ENCODE peak calls at places on chromosome 19, in eight cellular contexts. P is fibroblast of lung, X is BJ, H is right cardiac atrium, G is brain microvascular endothelial cell, O is breast epithelium, M is WERI-Rb-1, Y is testis. Q is an unnamed sample.

GRCh38 chr19:33660426-33661160 is 38.8 kb downstream of the CHST8 start:
- DNase-seq in O (no peak), P (no peak), M (no peak), G (no peak), Y (no peak), X (no peak), H (no peak), Q (no peak)

GRCh38 chr19:45717983-45718650 is 12.6 kb downstream of the FBXO46 start:
- DNase-seq in H (no peak), P (no peak), O (no peak), X (no peak), M (no peak), G (no peak), Y (peak), Q (no peak)

GRCh38 chr19:1261512-1261862 is 7.6 kb upstream of the CIRBP start:
- DNase-seq in Y (no peak), O (no peak), P (no peak), H (peak), G (no peak), M (no peak), X (no peak), Q (no peak)

GRCh38 chr19:41774515-41774980 is 19.2 kb downstream of the CEACAM6 start:
- DNase-seq in Y (no peak), X (no peak), P (no peak), G (no peak), M (no peak), H (no peak), O (no peak), Q (no peak)

GRCh38 chr19:38892841-38893240 is 6.6 kb downstream of the SIRT2 start:
- DNase-seq in G (no peak), X (no peak), P (no peak), H (no peak), M (peak), O (no peak), Y (peak), Q (no peak)

GRCh38 chr19:21835810-21836444 is at the start of gene ZNF43:
- DNase-seq in H (peak), P (peak), M (peak), G (peak), Y (peak), X (peak), O (peak), Q (peak)

GRCh38 chr19:41226053-41226873 is 7.2 kb downstream of the AXL start:
- DNase-seq in M (peak), P (peak), Y (peak), O (peak), G (peak), H (peak), X (peak), Q (peak)

GRCh38 chr19:4642625-4643024 is 3.3 kb downstream of the TNFAIP8L1 start:
- DNase-seq in X (no peak), Y (no peak), P (no peak), O (no peak), G (no peak), M (no peak), H (no peak), Q (no peak)

GRCh38 chr19:54169149-54169731 is 3.7 kb downstream of the TMC4 start:
- DNase-seq in Y (no peak), X (no peak), M (no peak), H (no peak), P (no peak), O (no peak), G (no peak), Q (no peak)

GRCh38 chr19:54168174-54168917 is 4.6 kb downstream of the TMC4 start:
- DNase-seq in H (peak), X (no peak), P (peak), O (peak), M (peak), Y (peak), G (peak), Q (no peak)

GRCh38 chr19:54172413-54172763 is 572 bp downstream of the TMC4 start:
- DNase-seq in X (no peak), O (no peak), P (no peak), M (no peak), Y (no peak), H (no peak), G (no peak), Q (no peak)

GRCh38 chr19:54173951-54174817 is 1.2 kb upstream of the TMC4 start:
- DNase-seq in X (no peak), M (no peak), Y (no peak), P (no peak), H (no peak), O (no peak), G (no peak), Q (no peak)

GRCh38 chr19:54172764-54173699 is at the start of gene TMC4:
- DNase-seq in Y (no peak), P (no peak), M (peak), O (no peak), X (no peak), H (peak), G (no peak), Q (no peak)
- H3K4me3 ChIP-seq in Y (no peak), P (no peak), M (no peak), O (peak), X (no peak), H (peak), G (no peak), Q (no peak)

GRCh38 chr19:17289489-17289888 is 7.8 kb downstream of the ANKLE1 start:
- DNase-seq in P (peak), G (peak), H (peak), M (peak), X (no peak), O (no peak), Y (peak), Q (peak)
- H3K4me3 ChIP-seq in P (no peak), G (peak), H (peak), M (no peak), X (peak), O (no peak), Y (no peak), Q (peak)

DNA sequence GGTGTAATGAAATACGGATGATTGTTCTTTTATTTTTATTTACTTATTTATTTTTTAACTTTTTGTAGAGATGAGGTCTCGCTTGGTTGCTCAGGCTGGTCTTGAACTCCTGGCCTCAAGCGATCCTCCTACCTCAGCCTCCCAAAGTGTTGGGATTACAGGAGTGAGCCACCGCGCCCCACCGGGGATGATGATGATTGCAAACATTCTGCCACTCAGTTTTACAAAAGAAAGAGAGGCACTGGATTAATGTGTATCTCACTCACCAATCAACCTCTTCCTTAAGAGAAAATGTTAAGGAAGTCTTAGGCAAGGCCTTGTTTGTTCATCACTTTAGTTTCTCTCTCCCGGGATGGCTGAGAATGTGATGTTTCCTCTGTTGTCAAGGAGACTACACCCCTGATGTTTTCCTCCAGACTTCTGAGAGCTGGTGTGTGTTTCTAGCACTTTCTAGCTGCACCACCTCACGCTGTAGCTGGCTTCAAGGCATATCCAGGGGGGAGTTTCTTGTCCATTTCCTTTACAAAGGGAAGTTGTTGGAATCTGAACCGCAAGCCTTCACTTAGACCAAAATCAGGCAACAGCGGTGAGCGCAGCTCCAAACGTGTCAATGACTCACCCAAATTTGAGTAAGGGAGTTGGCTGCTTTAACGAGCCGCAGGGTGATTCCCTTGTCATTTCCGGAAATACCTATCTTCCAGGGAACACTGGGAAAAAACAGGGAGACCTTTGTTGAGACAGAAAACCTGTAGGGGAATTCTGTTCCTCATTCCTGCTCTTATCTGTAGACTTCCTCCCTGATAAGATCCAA is 2.3 kb downstream of the LDLR start:
- DNase-seq in G (peak), O (peak), X (peak), Y (peak), H (peak), M (no peak), P (peak), Q (peak)
- H3K4me3 ChIP-seq in G (peak), O (peak), X (peak), Y (no peak), H (peak), M (peak), P (peak), Q (peak)

DNA sequence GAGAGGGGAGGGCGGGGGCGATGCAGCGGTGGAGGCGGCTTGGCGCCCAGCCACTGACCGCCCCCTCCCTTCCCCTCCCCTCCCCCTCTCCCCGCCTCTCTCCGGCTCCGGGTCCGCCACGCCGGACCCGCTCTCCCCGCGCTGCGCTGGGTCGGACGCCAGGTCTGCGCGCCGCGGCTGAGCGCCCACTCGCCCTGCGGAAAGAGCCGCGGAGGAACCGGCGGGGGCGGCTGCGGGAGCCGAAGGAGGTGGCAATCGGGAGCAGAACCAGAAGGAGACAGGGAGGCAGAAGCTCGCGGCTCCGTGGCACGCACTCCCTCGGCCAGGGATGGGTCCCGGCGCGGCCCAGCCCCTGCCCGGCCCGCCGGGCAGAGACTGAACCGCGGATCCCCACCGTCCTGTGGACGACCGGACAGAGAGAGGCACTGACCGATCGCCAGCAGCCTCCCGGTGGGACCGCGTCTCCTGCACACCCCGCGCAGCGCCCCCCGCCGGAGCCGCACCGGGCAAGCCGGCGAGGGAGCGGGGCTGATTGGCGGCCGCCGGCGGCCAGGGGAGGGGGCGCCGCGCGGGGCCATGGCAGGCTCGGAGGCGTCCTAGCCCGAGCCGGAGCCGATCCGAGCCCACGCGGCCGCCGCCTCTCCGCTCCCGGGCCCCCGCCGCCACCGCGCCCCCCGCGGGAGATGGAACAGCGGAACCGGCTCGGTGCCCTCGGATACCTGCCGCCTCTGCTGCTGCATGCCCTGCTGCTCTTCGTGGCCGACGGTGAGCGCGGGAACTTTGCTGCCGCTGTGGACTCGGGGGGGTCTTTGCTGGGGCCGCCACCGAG is at the start of gene VSTM2B:
- DNase-seq in H (no peak), G (no peak), M (no peak), O (no peak), P (no peak), Y (no peak), X (no peak), Q (no peak)
- H3K4me3 ChIP-seq in H (peak), G (no peak), M (no peak), O (peak), P (no peak), Y (peak), X (no peak), Q (peak)

GRCh38 chr19:35388277-35389054 is 17.6 kb downstream of the GPR42 start:
- DNase-seq in O (no peak), G (no peak), M (no peak), H (no peak), P (no peak), X (no peak), Y (no peak), Q (no peak)

GRCh38 chr19:35392742-35393350 is 22.0 kb downstream of the GPR42 start:
- DNase-seq in P (no peak), Y (no peak), G (no peak), O (no peak), H (no peak), X (no peak), M (no peak), Q (no peak)

GRCh38 chr19:35383536-35383935 is 12.7 kb downstream of the GPR42 start:
- DNase-seq in P (no peak), M (no peak), H (no peak), X (no peak), Y (no peak), O (no peak), G (no peak), Q (no peak)

GRCh38 chr19:35389192-35389861 is 18.5 kb downstream of the GPR42 start:
- DNase-seq in H (no peak), Y (no peak), O (no peak), M (no peak), P (no peak), G (no peak), X (no peak), Q (no peak)
- H3K4me3 ChIP-seq in H (no peak), Y (no peak), O (no peak), M (no peak), P (no peak), G (no peak), X (no peak), Q (no peak)

DNA sequence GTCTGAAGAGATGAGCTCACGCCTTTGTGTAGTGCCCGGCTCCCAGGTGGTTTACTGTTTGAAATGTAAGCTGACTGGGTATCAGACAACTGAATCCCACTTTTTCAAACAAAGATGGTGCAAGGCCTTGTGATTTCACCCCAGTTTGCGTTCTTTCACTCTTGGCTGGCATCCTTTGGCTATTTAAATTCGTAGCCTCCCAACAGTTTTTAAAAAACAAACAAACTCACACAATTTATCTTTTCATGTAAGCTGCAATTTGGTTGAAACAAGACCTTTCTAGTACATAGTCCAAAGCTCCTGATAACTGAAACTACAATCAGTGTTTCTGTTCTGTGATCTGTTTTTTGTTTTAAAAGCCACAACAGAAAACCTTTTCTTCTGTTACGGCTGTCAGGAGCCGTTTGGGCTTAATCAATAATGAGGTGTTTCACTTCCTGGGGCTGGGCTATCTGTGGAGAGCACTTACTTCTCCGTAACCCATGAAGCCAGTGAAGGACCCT is 65.1 kb upstream of the NPAS1 start:
- DNase-seq in G (no peak), O (no peak), M (no peak), H (no peak), P (no peak), Y (no peak), X (no peak), Q (no peak)
- H3K4me3 ChIP-seq in G (no peak), O (no peak), M (no peak), H (no peak), P (no peak), Y (no peak), X (no peak), Q (no peak)

DNA sequence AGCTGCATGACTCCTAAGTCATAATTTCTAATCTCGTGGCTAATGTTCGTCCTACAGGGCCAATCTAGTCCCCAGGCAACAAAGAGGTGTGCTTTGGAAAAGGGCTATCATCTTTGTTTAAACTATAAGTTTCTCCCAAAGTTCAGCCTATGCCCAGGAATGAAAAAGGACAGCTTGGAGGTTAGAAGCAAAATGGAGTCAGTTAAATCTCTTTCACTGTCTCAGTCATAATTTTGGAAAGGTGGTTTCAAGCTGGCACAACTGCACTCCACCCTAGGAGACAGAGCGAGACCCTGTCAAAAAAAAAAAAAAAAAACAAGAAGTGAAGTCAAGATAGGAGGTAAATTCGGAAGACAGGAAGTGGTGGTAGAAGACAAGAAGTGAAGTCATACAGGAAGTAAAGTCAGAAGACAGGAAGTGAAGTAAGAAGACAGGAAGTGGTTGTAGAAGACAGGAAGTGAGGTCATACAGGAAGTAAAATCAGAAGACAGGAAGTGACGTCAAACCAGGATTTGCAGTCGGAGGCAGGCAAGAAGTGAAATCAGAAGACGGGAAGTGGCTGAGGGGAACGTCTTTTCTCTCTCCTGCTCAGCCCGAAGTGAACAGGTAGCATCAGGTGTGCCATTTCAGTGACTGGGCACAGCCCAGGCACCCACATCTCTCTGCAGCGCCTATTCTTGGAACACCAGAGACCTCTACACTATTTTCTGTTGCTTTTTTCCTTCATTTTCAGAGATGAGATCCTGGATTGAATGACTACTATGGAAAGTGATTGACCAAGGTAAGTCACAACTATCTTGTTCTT is 32.2 kb downstream of the GP6 start:
- DNase-seq in Y (peak), O (no peak), X (no peak), M (peak), H (no peak), P (peak), G (peak), Q (peak)
- H3K4me3 ChIP-seq in Y (peak), O (peak), X (no peak), M (peak), H (no peak), P (peak), G (no peak), Q (peak)

GRCh38 chr19:31707206-31707605 is 358.0 kb upstream of the TSHZ3 start:
- DNase-seq in O (no peak), M (no peak), P (no peak), G (no peak), X (no peak), Y (no peak), H (no peak), Q (no peak)

GRCh38 chr19:31705656-31706055 is 356.4 kb upstream of the TSHZ3 start:
- DNase-seq in H (no peak), Y (no peak), G (no peak), X (no peak), P (no peak), M (no peak), O (no peak), Q (no peak)

GRCh38 chr19:31701146-31701545 is 351.9 kb upstream of the TSHZ3 start:
- DNase-seq in X (no peak), G (no peak), Y (no peak), O (no peak), H (no peak), P (no peak), M (no peak), Q (no peak)

DNA sequence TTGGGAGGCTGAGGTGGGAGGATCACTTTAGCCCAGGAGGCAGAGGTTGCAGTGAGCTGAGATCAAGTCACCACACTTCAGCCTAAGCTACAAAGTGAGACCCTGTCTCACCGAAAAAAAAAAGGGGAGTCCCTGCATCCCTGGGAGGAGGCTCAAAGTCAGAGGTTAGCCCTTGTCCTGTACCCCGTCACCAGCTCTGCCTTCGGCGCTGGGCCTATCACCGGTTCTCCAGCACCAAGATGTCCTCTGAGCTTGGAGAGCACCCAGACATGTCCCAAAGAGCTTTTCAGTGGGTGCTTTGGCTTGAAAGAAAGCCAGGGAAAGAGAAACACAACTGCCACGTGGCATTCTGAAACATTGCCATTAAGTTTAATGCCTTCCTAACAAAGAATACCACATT is 356.9 kb upstream of the TSHZ3 start:
- DNase-seq in P (no peak), M (no peak), H (no peak), X (no peak), Y (no peak), G (no peak), O (no peak), Q (no peak)
- H3K4me3 ChIP-seq in P (no peak), M (no peak), H (no peak), X (no peak), Y (no peak), G (no peak), O (no peak), Q (no peak)

GRCh38 chr19:50427997-50428425 is 4.7 kb upstream of the MYBPC2 start:
- DNase-seq in M (no peak), G (peak), H (peak), P (peak), Y (peak), X (no peak), O (peak), Q (peak)
- H3K4me3 ChIP-seq in M (no peak), G (peak), H (no peak), P (no peak), Y (peak), X (peak), O (peak), Q (peak)

Q was measured in skeletal muscle cell.